ENCODE peak calls at places on chromosomes 1 and 21, in nine cellular contexts. V is mucosa of gallbladder; A is NCI-H2081; J is stimulated activated CD8-positive, alpha-beta memory T cell treated with anti-CD3 and anti-CD28 coated beads, Interleukin-15, amount 100 ng/mL, for 24 hours; X is kidney glomerular epithelial cell; F is kidney epithelial cell; G is GM12891; R is left colon; Z is fibroblast of pulmonary artery. H is an unnamed sample.

GRCh38 chr1:175481126-175482071 is 262.0 kb downstream of the TNR start:
- DNase-seq in J (no peak), F (no peak), G (no peak), A (peak; percentile 24), V (no peak), X (peak; percentile 22), R (no peak), Z (peak; percentile 53), H (no peak)

GRCh38 chr1:152228831-152229230 is 4.8 kb upstream of the HRNR start:
- DNase-seq in J (no peak), R (no peak), A (no peak), G (no peak), X (peak; percentile 15), V (no peak), Z (no peak), F (no peak), H (no peak)

GRCh38 chr1:230153655-230154296 is 86.7 kb downstream of the GALNT2 start:
- DNase-seq in Z (peak; percentile 98), V (no peak), X (no peak), F (no peak), A (no peak), R (no peak), J (no peak), G (no peak), H (peak; percentile 33)

GRCh38 chr1:147897030-147897756 is 5.4 kb upstream of the GJA8 start:
- DNase-seq in G (no peak), V (peak; percentile 23), F (no peak), A (no peak), J (no peak), R (no peak), X (peak; percentile 4), Z (no peak), H (peak; percentile 65)

GRCh38 chr1:21012937-21013336 is 163.8 kb downstream of the EIF4G3 start:
- DNase-seq in G (no peak), V (no peak), A (no peak), F (no peak), J (no peak), R (no peak), Z (peak; percentile 41), X (peak; percentile 27), H (peak; percentile 15)

GRCh38 chr21:29265690-29266479 is 32.8 kb upstream of the BACH1 start:
- DNase-seq in G (no peak), F (no peak), R (no peak), J (no peak), A (no peak), V (no peak), X (no peak), Z (no peak), H (no peak)

GRCh38 chr1:94773931-94774422 is 46.2 kb upstream of the SLC44A3 start:
- DNase-seq in X (peak; percentile 74), F (peak; percentile 83), J (no peak), A (no peak), Z (peak; percentile 55), V (no peak), G (no peak), R (no peak), H (no peak)

GRCh38 chr1:168932539-168932938 is 174.0 kb upstream of the ATP1B1 start:
- DNase-seq in G (no peak), R (no peak), J (no peak), X (no peak), F (no peak), Z (peak; percentile 64), V (no peak), A (no peak), H (no peak)

GRCh38 chr21:35635261-35635660 is 425.1 kb downstream of the SETD4 start:
- DNase-seq in Z (peak; percentile 71), G (no peak), F (peak; percentile 62), V (no peak), R (no peak), A (no peak), J (no peak), X (peak; percentile 49), H (no peak)

GRCh38 chr1:32609180-32609579 is 41.2 kb downstream of the ZBTB8OS start:
- DNase-seq in G (no peak), J (no peak), Z (no peak), F (no peak), V (no peak), X (no peak), A (no peak), R (no peak), H (no peak)